ENCODE peak calls at places on chromosomes 6 and 20, in eight cellular contexts. X is pancreas, B is OCI-LY7, A is uterus, D is mammary epithelial cell, R is K562, T is breast epithelium, S is brain microvascular endothelial cell. C is an unnamed sample. For H3K36me3, the result is how much of the 10 kb centered on the place peaks cover.

GRCh38 chr20:48025061-48025515 is 239.8 kb upstream of the SULF2 start:
- DNase-seq in X (no peak), B (peak), A (peak), D (peak), R (no peak), T (peak), S (peak), C (no peak)

GRCh38 chr6:142926494-142927273 is 18.3 kb downstream of the HIVEP2 start:
- DNase-seq in X (peak), B (peak), A (peak), D (peak), R (peak), T (peak), S (peak), C (peak)

GRCh38 chr6:14713561-14713960 is 532.3 kb upstream of the JARID2 start:
- DNase-seq in X (no peak), B (no peak), A (no peak), D (no peak), R (no peak), T (no peak), S (no peak), C (no peak)

GRCh38 chr20:55540013-55540412 is 465.3 kb downstream of the CBLN4 start:
- DNase-seq in X (no peak), B (no peak), A (no peak), D (peak), R (no peak), T (no peak), S (no peak), C (no peak)

GRCh38 chr20:23143986-23144695 is 58.0 kb upstream of the CD93 start:
- DNase-seq in X (no peak), B (no peak), A (no peak), D (peak), R (no peak), T (no peak), S (no peak), C (no peak)

GRCh38 chr6:73455865-73456629 is 4.0 kb upstream of the CGAS start:
- DNase-seq in X (no peak), B (no peak), A (no peak), D (peak), R (no peak), T (no peak), S (no peak), C (no peak)

GRCh38 chr6:10460096-10460495 is 45.2 kb upstream of the TFAP2A start:
- DNase-seq in X (no peak), B (peak), A (no peak), D (no peak), R (no peak), T (no peak), S (no peak), C (peak)

GRCh38 chr6:134094436-134094835 is 42.0 kb upstream of the SLC2A12 start:
- DNase-seq in X (no peak), B (no peak), A (no peak), D (no peak), R (no peak), T (no peak), S (no peak), C (no peak)

GRCh38 chr6:41122918-41123317 is 31.2 kb downstream of the TREML1 start:
- DNase-seq in X (no peak), B (no peak), A (no peak), D (no peak), R (no peak), T (no peak), S (no peak), C (no peak)

GRCh38 chr20:24584538-24585356 is 115.3 kb downstream of the SYNDIG1 start:
- DNase-seq in X (no peak), B (peak), A (no peak), D (peak), R (no peak), T (no peak), S (no peak), C (no peak)

GRCh38 chr6:169961772-169962561 is 210.5 kb downstream of the ERMARD start:
- DNase-seq in X (no peak), B (no peak), A (peak), D (no peak), R (no peak), T (peak), S (no peak), C (no peak)

GRCh38 chr6:156748504-156748903 is 28.7 kb upstream of the ARID1B start:
- DNase-seq in X (no peak), B (no peak), A (no peak), D (no peak), R (no peak), T (no peak), S (no peak), C (no peak)

GRCh38 chr6:89186762-89187161 is 30.4 kb downstream of the GABRR1 start:
- DNase-seq in X (no peak), B (no peak), A (no peak), D (no peak), R (no peak), T (no peak), S (no peak), C (no peak)

GRCh38 chr6:24919404-24919892 is 16.3 kb downstream of the RIPOR2 start:
- DNase-seq in X (no peak), B (peak), A (no peak), D (no peak), R (no peak), T (no peak), S (no peak), C (no peak)

GRCh38 chr20:5495939-5496338 is 179.2 kb upstream of the PROKR2 start:
- DNase-seq in X (no peak), B (no peak), A (no peak), D (no peak), R (no peak), T (no peak), S (no peak), C (no peak)

GRCh38 chr6:127206531-127207065 is 60.1 kb upstream of the RNF146 start:
- DNase-seq in X (no peak), B (no peak), A (no peak), D (no peak), R (no peak), T (no peak), S (no peak), C (no peak)

GRCh38 chr20:47265984-47266383 is 90.5 kb downstream of the ZMYND8 start:
- DNase-seq in X (no peak), B (no peak), A (no peak), D (no peak), R (no peak), T (no peak), S (no peak), C (no peak)

GRCh38 chr6:57019434-57019833 is 27.1 kb upstream of the KIAA1586 start:
- DNase-seq in X (no peak), B (no peak), A (no peak), D (no peak), R (peak), T (no peak), S (no peak), C (no peak)

GRCh38 chr20:7237251-7237650 is 469.8 kb downstream of the BMP2 start:
- DNase-seq in X (no peak), B (no peak), A (no peak), D (no peak), R (no peak), T (no peak), S (no peak), C (no peak)

GRCh38 chr20:10489853-10490627 is 54.9 kb downstream of the SLX4IP start:
- DNase-seq in X (no peak), B (no peak), A (no peak), D (no peak), R (no peak), T (no peak), S (no peak), C (no peak)

GRCh38 chr6:155994071-155994470 is 538.4 kb upstream of the NOX3 start:
- DNase-seq in X (no peak), B (no peak), A (no peak), D (no peak), R (no peak), T (no peak), S (no peak), C (no peak)

GRCh38 chr20:32067234-32067821 is 15.3 kb downstream of the HCK start:
- DNase-seq in X (no peak), B (peak), A (no peak), D (peak), R (no peak), T (no peak), S (peak), C (no peak)

GRCh38 chr6:56690519-56691200 is 48.0 kb upstream of the DST start:
- DNase-seq in X (no peak), B (no peak), A (no peak), D (peak), R (no peak), T (no peak), S (no peak), C (no peak)

GRCh38 chr6:104472245-104472644 is 387.5 kb downstream of the HACE1 start:
- DNase-seq in X (no peak), B (no peak), A (no peak), D (no peak), R (no peak), T (no peak), S (no peak), C (no peak)

GRCh38 chr20:46683939-46684750 is 5.1 kb downstream of the TP53RK start:
- DNase-seq in X (peak), B (no peak), A (peak), D (peak), R (peak), T (peak), S (peak), C (no peak)

GRCh38 chr6:10545482-10545881 is 24.3 kb downstream of the GCNT2 start:
- DNase-seq in X (no peak), B (no peak), A (no peak), D (no peak), R (no peak), T (no peak), S (no peak), C (no peak)

GRCh38 chr20:49750611-49751396 is 37.1 kb upstream of the B4GALT5 start:
- DNase-seq in X (no peak), B (peak), A (peak), D (no peak), R (no peak), T (no peak), S (no peak), C (peak)

GRCh38 chr6:34146021-34146782 is at the start of gene GRM4:
- DNase-seq in X (no peak), B (no peak), A (no peak), D (no peak), R (no peak), T (no peak), S (no peak), C (no peak)

GRCh38 chr6:34145161-34146020 is 496 bp downstream of the GRM4 start:
- DNase-seq in X (peak), B (peak), A (no peak), D (peak), R (peak), T (no peak), S (peak), C (no peak)

GRCh38 chr6:34143196-34143883 is 2.5 kb downstream of the GRM4 start:
- DNase-seq in X (no peak), B (no peak), A (no peak), D (no peak), R (no peak), T (no peak), S (no peak), C (no peak)

GRCh38 chr6:34143884-34144580 is 1.9 kb downstream of the GRM4 start:
- DNase-seq in X (no peak), B (peak), A (peak), D (no peak), R (peak), T (no peak), S (no peak), C (no peak)

DNA sequence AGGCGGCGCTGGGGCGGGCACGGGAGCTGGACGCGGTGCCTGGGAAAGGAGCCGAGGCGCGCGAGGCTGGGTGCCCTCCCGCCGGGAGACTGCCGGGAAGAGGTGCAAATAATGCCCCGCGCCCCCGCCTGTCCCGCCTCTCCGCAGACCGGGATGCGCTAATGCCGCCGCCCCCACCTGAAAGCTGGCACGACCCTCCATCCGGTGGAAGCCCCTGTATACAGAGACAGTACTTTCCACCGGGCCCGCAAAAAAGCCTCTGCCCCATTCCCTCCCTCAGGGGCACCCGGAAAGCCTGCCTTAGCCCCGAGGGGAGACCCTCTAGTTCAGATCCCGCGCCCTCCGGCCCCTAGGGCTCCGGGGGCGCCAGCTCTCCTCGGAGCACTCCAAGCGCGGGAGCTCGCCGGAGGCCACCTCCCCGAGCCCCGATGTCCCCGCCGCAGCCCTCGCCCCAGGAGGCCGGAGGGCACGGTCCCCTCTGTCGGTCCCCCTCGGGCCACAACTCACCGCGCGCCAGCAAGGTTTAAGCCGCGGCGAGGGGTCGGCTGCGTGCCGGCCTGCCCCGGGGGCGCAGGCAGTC is 1.2 kb downstream of the GRM4 start:
- DNase-seq in X (no peak), B (no peak), A (no peak), D (no peak), R (no peak), T (no peak), S (no peak), C (no peak)
- H3K4me3 ChIP-seq in X (peak), B (no peak), A (peak), D (peak), R (no peak), T (no peak), S (no peak), C (no peak)

DNA sequence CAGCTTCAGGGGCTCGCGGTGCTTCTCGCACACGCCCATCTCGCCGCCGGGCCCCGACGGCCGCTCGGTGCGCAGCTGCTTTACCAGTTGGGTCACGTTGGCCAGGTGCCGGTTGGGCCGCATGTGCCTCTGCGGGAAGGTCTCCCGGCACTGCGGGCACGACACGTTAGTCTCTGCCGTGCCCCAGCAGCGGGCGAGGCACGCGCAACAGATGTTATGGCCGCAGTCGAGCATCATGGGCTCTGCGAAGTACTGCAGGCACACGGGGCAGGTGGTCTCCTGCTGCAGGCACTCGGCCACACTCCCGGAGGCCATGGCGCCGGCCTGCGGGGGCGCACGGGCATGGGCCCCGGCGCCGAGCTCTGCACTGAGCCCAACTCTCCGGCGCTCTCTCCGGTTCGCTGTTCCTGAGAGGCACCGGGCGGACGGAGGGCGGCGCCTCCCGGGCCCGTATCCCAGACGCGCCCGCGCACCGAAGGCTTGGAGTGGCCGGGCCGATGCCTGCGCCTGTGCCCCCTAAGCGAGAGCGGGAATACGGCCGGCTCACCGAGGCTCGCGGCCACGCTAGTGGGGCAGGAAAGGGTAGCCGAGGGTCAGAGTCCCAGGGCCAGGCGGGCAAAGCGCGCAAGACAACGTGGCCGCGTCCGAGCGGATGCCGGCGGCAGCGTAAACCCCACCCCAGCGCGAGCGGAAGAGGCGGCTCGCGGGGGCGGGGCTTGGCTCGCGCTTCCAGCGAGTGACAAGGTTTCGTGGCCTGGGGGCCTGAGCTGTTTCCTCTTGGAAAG is at the start of gene TRIM27:
- DNase-seq in X (peak), B (peak), A (peak), D (peak), R (peak), T (peak), S (peak), C (peak)
- TF ChIP-seq CTCF in X (no peak), B (peak), A (peak), D (no peak), R (no peak), T (peak), S (no peak), C (peak)

GRCh38 chr6:32976334-32977069 is 8.1 kb downstream of the BRD2 start:
- DNase-seq in X (no peak), B (no peak), A (no peak), D (no peak), R (no peak), T (no peak), S (no peak), C (no peak)
- H3K36me3 ChIP-seq in X (half or more), B (half or more), A (under half), D (half or more), R (half or more), T (under half), S (half or more), C (half or more)

GRCh38 chr6:32851025-32851424 is 2.5 kb downstream of the TAP1 start:
- DNase-seq in X (no peak), B (no peak), A (no peak), D (no peak), R (no peak), T (no peak), S (no peak), C (no peak)
- H3K4me3 ChIP-seq in X (no peak), B (no peak), A (no peak), D (no peak), R (no peak), T (no peak), S (no peak), C (peak)